ENCODE peak calls at places on chromosome 14, in five cellular contexts. G is stimulated activated CD4-positive, alpha-beta T cell treated with anti-CD3 and anti-CD28 coated beads, TNF-alpha, amount 100 ng/mL, for 48 hours; X is RWPE1; U is left ventricle myocardium inferior; B is GDM1. T is an unnamed sample.

GRCh38 chr14:91387135-91387849 is 30.3 kb downstream of the CCDC88C start:
- DNase-seq in U (no peak), B (no peak), X (no peak), G (no peak), T (no peak)

GRCh38 chr14:105398726-105399440 is 545 bp downstream of the TEX22 start:
- DNase-seq in U (no peak), X (no peak), B (peak), G (no peak), T (no peak)

GRCh38 chr14:19800282-19801117 is 3.1 kb upstream of the OR4N2 start:
- DNase-seq in G (no peak), X (no peak), B (no peak), U (no peak), T (no peak)

GRCh38 chr14:36520601-36521525 is 831 bp upstream of the NKX2-1 start:
- DNase-seq in B (no peak), X (peak), U (no peak), G (no peak), T (no peak)

GRCh38 chr14:55129428-55130193 is 559 bp downstream of the LGALS3 start:
- DNase-seq in B (no peak), G (peak), X (peak), U (peak), T (peak)

GRCh38 chr14:102524451-102525212 is 15.1 kb upstream of the ANKRD9 start:
- DNase-seq in B (peak), X (peak), U (peak), G (peak), T (peak)

GRCh38 chr14:86777950-86778602 is 1214.9 kb downstream of the GALC start:
- DNase-seq in G (no peak), U (no peak), B (no peak), X (peak), T (no peak)

GRCh38 chr14:63717704-63718103 is 10.2 kb downstream of the SGPP1 start:
- DNase-seq in X (no peak), B (no peak), U (no peak), G (no peak), T (no peak)

GRCh38 chr14:50783542-50783941 is 47.4 kb downstream of the NIN start:
- DNase-seq in U (no peak), B (no peak), X (no peak), G (no peak), T (no peak)

GRCh38 chr14:63204407-63205280 is at the start of gene RHOJ:
- DNase-seq in X (no peak), G (no peak), B (no peak), U (peak), T (peak)

GRCh38 chr14:70988452-70988851 is 81.2 kb downstream of the PCNX1 start:
- DNase-seq in B (peak), G (no peak), U (no peak), X (no peak), T (no peak)

GRCh38 chr14:89911018-89911919 is 43.3 kb downstream of the EFCAB11 start:
- DNase-seq in G (no peak), X (no peak), U (no peak), B (no peak), T (no peak)

GRCh38 chr14:68651075-68651474 is 141.8 kb downstream of the ZFP36L1 start:
- DNase-seq in B (no peak), G (no peak), X (no peak), U (no peak), T (peak)

GRCh38 chr14:106378191-106378590 is 851.8 kb downstream of the TMEM121 start:
- DNase-seq in G (peak), B (no peak), U (no peak), X (no peak), T (no peak)

GRCh38 chr14:102545461-102546265 is 36.1 kb upstream of the ANKRD9 start:
- DNase-seq in U (no peak), B (no peak), G (no peak), X (no peak), T (no peak)

GRCh38 chr14:95025941-95026340 is 131.4 kb downstream of the DICER1 start:
- DNase-seq in X (no peak), G (no peak), U (no peak), B (no peak), T (no peak)

GRCh38 chr14:66288511-66288910 is 197.7 kb upstream of the CCDC196 start:
- DNase-seq in U (no peak), X (no peak), G (no peak), B (no peak), T (no peak)

GRCh38 chr14:53401646-53402045 is 248.5 kb upstream of the DDHD1 start:
- DNase-seq in X (no peak), U (no peak), B (no peak), G (no peak), T (no peak)

GRCh38 chr14:47040490-47040889 is 388.9 kb upstream of the RPL10L start:
- DNase-seq in B (no peak), G (no peak), U (no peak), X (no peak), T (no peak)

GRCh38 chr14:23751591-23751990 is 115.4 kb downstream of the DHRS2 start:
- DNase-seq in B (no peak), X (no peak), U (no peak), G (no peak), T (no peak)

GRCh38 chr14:68574906-68575305 is 218.0 kb downstream of the ZFP36L1 start:
- DNase-seq in G (no peak), X (no peak), B (no peak), U (no peak), T (peak)

GRCh38 chr14:69199786-69200185 is 8.5 kb downstream of the EXD2 start:
- DNase-seq in X (no peak), G (no peak), B (no peak), U (no peak), T (no peak)

GRCh38 chr14:26841920-26842741 is 244.3 kb upstream of the NOVA1 start:
- DNase-seq in U (no peak), G (no peak), B (no peak), X (peak), T (peak)

GRCh38 chr14:65495196-65495595 is 82.7 kb downstream of the FUT8 start:
- DNase-seq in U (no peak), X (no peak), B (no peak), G (no peak), T (no peak)

GRCh38 chr14:52369305-52369781 is 55.2 kb downstream of the PTGER2 start:
- DNase-seq in X (no peak), U (no peak), B (no peak), G (no peak), T (no peak)

GRCh38 chr14:95609398-95609990 is 74.6 kb downstream of the GLRX5 start:
- DNase-seq in X (no peak), U (no peak), G (no peak), B (peak), T (no peak)

GRCh38 chr14:39023939-39024871 is 78.8 kb downstream of the SEC23A start:
- DNase-seq in B (no peak), U (no peak), X (no peak), G (no peak), T (no peak)

GRCh38 chr14:59422069-59422881 is 42.9 kb downstream of the GPR135 start:
- DNase-seq in B (no peak), U (no peak), G (no peak), X (no peak), T (no peak)

GRCh38 chr14:104766863-104767633 is 14.1 kb downstream of the SIVA1 start:
- DNase-seq in X (no peak), U (no peak), B (no peak), G (no peak), T (no peak)

GRCh38 chr14:57209561-57209960 is 59.1 kb downstream of the EXOC5 start:
- DNase-seq in X (no peak), G (no peak), B (no peak), U (no peak), T (no peak)

GRCh38 chr14:60756847-60757246 is 22.3 kb downstream of the MNAT1 start:
- DNase-seq in B (no peak), U (no peak), G (no peak), X (no peak), T (no peak)

GRCh38 chr14:94050231-94050880 is 24.2 kb downstream of the OTUB2 start:
- DNase-seq in U (peak), G (no peak), B (no peak), X (no peak), T (no peak)

GRCh38 chr14:31244626-31245025 is 37.0 kb upstream of the HECTD1 start:
- DNase-seq in X (no peak), U (no peak), B (no peak), G (no peak), T (no peak)

GRCh38 chr14:57871487-57872080 is 5.7 kb upstream of the SLC35F4 start:
- DNase-seq in B (no peak), U (no peak), G (no peak), X (peak), T (no peak)

GRCh38 chr14:52400846-52401245 is 86.7 kb downstream of the PTGER2 start:
- DNase-seq in B (no peak), U (no peak), X (no peak), G (no peak), T (no peak)

GRCh38 chr14:91872011-91872476 is 4.7 kb upstream of the TC2N start:
- DNase-seq in X (no peak), U (no peak), B (no peak), G (no peak), T (peak)

GRCh38 chr14:64812412-64812811 is 67.3 kb downstream of the SPTB start:
- DNase-seq in B (no peak), U (no peak), X (peak), G (no peak), T (no peak)

GRCh38 chr14:32435411-32435810 is 106.3 kb downstream of the AKAP6 start:
- DNase-seq in B (no peak), G (no peak), X (no peak), U (no peak), T (no peak)

T was measured in tibial artery.